ENCODE peak calls at places on chromosome 16, in five cellular contexts. I, D, S, R and Z are unnamed samples.

GRCh38 chr16:54346046-54346445 is 59.5 kb upstream of the IRX3 start:
- DNase-seq in I (no peak), D (no peak), S (no peak), R (no peak), Z (no peak)

GRCh38 chr16:48597563-48598392 is 12.2 kb downstream of the N4BP1 start:
- DNase-seq in I (no peak), D (no peak), S (no peak), R (no peak), Z (peak; percentile 32)

GRCh38 chr16:85202051-85202601 is 89.9 kb upstream of the CIBAR2 start:
- DNase-seq in I (no peak), D (no peak), S (no peak), R (no peak), Z (no peak)

GRCh38 chr16:55154956-55155355 is 169.0 kb upstream of the IRX6 start:
- DNase-seq in I (no peak), D (no peak), S (no peak), R (no peak), Z (no peak)

GRCh38 chr16:1731073-1731472 is 25.1 kb downstream of the MAPK8IP3 start:
- DNase-seq in I (no peak), D (no peak), S (no peak), R (no peak), Z (no peak)

GRCh38 chr16:50320310-50320709 is 48.5 kb downstream of the BRD7 start:
- DNase-seq in I (no peak), D (no peak), S (no peak), R (no peak), Z (no peak)

GRCh38 chr16:88651276-88651988 is 579 bp upstream of the CYBA start:
- DNase-seq in I (no peak), D (peak; percentile 87), S (peak; percentile 57), R (no peak), Z (no peak)

GRCh38 chr16:788399-789126 is at the start of gene CHTF18:
- DNase-seq in I (peak; percentile 61), D (peak; percentile 94), S (peak; percentile 86), R (peak; percentile 85), Z (peak; percentile 82)

GRCh38 chr16:88306860-88307545 is 75.8 kb upstream of the ZNF469 start:
- DNase-seq in I (peak; percentile 92), D (no peak), S (no peak), R (no peak), Z (no peak)